ENCODE peak calls at places on chromosomes 2 and 18, in eight cellular contexts. One of them, this sample, is unnamed.

GRCh38 chr2:112805542-112805941 is 21.2 kb upstream of the IL1A start:
- ATAC-seq in right cardiac atrium: no peak
- ATAC-seq in stimulated activated naive CD8-positive, alpha-beta T cell treated with anti-CD3 and anti-CD28 coated beads, Interleukin-15, amount 100 ng/mL, for 72 hours: no peak
- ATAC-seq in activated CD4-positive, alpha-beta T cell treated with anti-CD3 and anti-CD28 coated beads for 36 hours: no peak
- ATAC-seq in SK-N-SH treated with all-trans-retinoic acid at 6 μM for 48 hours: no peak
- ATAC-seq in left ventricle myocardium superior: no peak
- ATAC-seq in heart right ventricle: no peak
- ATAC-seq in Right ventricle myocardium inferior: no peak
- ATAC-seq in this sample: no peak

GRCh38 chr18:67302043-67302442 is 214.5 kb downstream of the DSEL start:
- ATAC-seq in right cardiac atrium: no peak
- ATAC-seq in stimulated activated naive CD8-positive, alpha-beta T cell treated with anti-CD3 and anti-CD28 coated beads, Interleukin-15, amount 100 ng/mL, for 72 hours: peak; percentile 75
- ATAC-seq in activated CD4-positive, alpha-beta T cell treated with anti-CD3 and anti-CD28 coated beads for 36 hours: peak; percentile 66
- ATAC-seq in SK-N-SH treated with all-trans-retinoic acid at 6 μM for 48 hours: no peak
- ATAC-seq in left ventricle myocardium superior: no peak
- ATAC-seq in heart right ventricle: no peak
- ATAC-seq in Right ventricle myocardium inferior: no peak
- ATAC-seq in this sample: no peak

GRCh38 chr2:239814136-239814916 is 210.8 kb downstream of the NDUFA10 start:
- ATAC-seq in right cardiac atrium: peak; percentile 41
- ATAC-seq in stimulated activated naive CD8-positive, alpha-beta T cell treated with anti-CD3 and anti-CD28 coated beads, Interleukin-15, amount 100 ng/mL, for 72 hours: no peak
- ATAC-seq in activated CD4-positive, alpha-beta T cell treated with anti-CD3 and anti-CD28 coated beads for 36 hours: no peak
- ATAC-seq in SK-N-SH treated with all-trans-retinoic acid at 6 μM for 48 hours: no peak
- ATAC-seq in left ventricle myocardium superior: peak; percentile 56
- ATAC-seq in heart right ventricle: peak; percentile 39
- ATAC-seq in Right ventricle myocardium inferior: peak; percentile 40
- ATAC-seq in this sample: peak; percentile 71

GRCh38 chr2:69138247-69138754 is 125.3 kb downstream of the ANTXR1 start:
- ATAC-seq in right cardiac atrium: no peak
- ATAC-seq in stimulated activated naive CD8-positive, alpha-beta T cell treated with anti-CD3 and anti-CD28 coated beads, Interleukin-15, amount 100 ng/mL, for 72 hours: no peak
- ATAC-seq in activated CD4-positive, alpha-beta T cell treated with anti-CD3 and anti-CD28 coated beads for 36 hours: no peak
- ATAC-seq in SK-N-SH treated with all-trans-retinoic acid at 6 μM for 48 hours: peak; percentile 88
- ATAC-seq in left ventricle myocardium superior: no peak
- ATAC-seq in heart right ventricle: no peak
- ATAC-seq in Right ventricle myocardium inferior: no peak
- ATAC-seq in this sample: peak; percentile 66

GRCh38 chr2:240394549-240394948 is 40.9 kb upstream of the GPC1 start:
- ATAC-seq in right cardiac atrium: no peak
- ATAC-seq in stimulated activated naive CD8-positive, alpha-beta T cell treated with anti-CD3 and anti-CD28 coated beads, Interleukin-15, amount 100 ng/mL, for 72 hours: no peak
- ATAC-seq in activated CD4-positive, alpha-beta T cell treated with anti-CD3 and anti-CD28 coated beads for 36 hours: no peak
- ATAC-seq in SK-N-SH treated with all-trans-retinoic acid at 6 μM for 48 hours: no peak
- ATAC-seq in left ventricle myocardium superior: no peak
- ATAC-seq in heart right ventricle: no peak
- ATAC-seq in Right ventricle myocardium inferior: no peak
- ATAC-seq in this sample: no peak

GRCh38 chr2:58428553-58429284 is 187.6 kb upstream of the FANCL start:
- ATAC-seq in right cardiac atrium: peak; percentile 56
- ATAC-seq in stimulated activated naive CD8-positive, alpha-beta T cell treated with anti-CD3 and anti-CD28 coated beads, Interleukin-15, amount 100 ng/mL, for 72 hours: peak; percentile 64
- ATAC-seq in activated CD4-positive, alpha-beta T cell treated with anti-CD3 and anti-CD28 coated beads for 36 hours: no peak
- ATAC-seq in SK-N-SH treated with all-trans-retinoic acid at 6 μM for 48 hours: peak; percentile 51
- ATAC-seq in left ventricle myocardium superior: no peak
- ATAC-seq in heart right ventricle: no peak
- ATAC-seq in Right ventricle myocardium inferior: no peak
- ATAC-seq in this sample: no peak

GRCh38 chr2:216497808-216498366 is 757 bp upstream of the RPL37A start:
- ATAC-seq in right cardiac atrium: no peak
- ATAC-seq in stimulated activated naive CD8-positive, alpha-beta T cell treated with anti-CD3 and anti-CD28 coated beads, Interleukin-15, amount 100 ng/mL, for 72 hours: no peak
- ATAC-seq in activated CD4-positive, alpha-beta T cell treated with anti-CD3 and anti-CD28 coated beads for 36 hours: no peak
- ATAC-seq in SK-N-SH treated with all-trans-retinoic acid at 6 μM for 48 hours: peak; percentile 2
- ATAC-seq in left ventricle myocardium superior: peak; percentile 4
- ATAC-seq in heart right ventricle: peak; percentile 19
- ATAC-seq in Right ventricle myocardium inferior: no peak
- ATAC-seq in this sample: no peak

GRCh38 chr2:9844581-9844980 is 1.3 kb downstream of the TAF1B start:
- ATAC-seq in right cardiac atrium: no peak
- ATAC-seq in stimulated activated naive CD8-positive, alpha-beta T cell treated with anti-CD3 and anti-CD28 coated beads, Interleukin-15, amount 100 ng/mL, for 72 hours: no peak
- ATAC-seq in activated CD4-positive, alpha-beta T cell treated with anti-CD3 and anti-CD28 coated beads for 36 hours: peak; percentile 46
- ATAC-seq in SK-N-SH treated with all-trans-retinoic acid at 6 μM for 48 hours: peak; percentile 4
- ATAC-seq in left ventricle myocardium superior: no peak
- ATAC-seq in heart right ventricle: no peak
- ATAC-seq in Right ventricle myocardium inferior: no peak
- ATAC-seq in this sample: no peak

GRCh38 chr2:170937980-170938379 is 8.9 kb downstream of the GORASP2 start:
- ATAC-seq in right cardiac atrium: no peak
- ATAC-seq in stimulated activated naive CD8-positive, alpha-beta T cell treated with anti-CD3 and anti-CD28 coated beads, Interleukin-15, amount 100 ng/mL, for 72 hours: no peak
- ATAC-seq in activated CD4-positive, alpha-beta T cell treated with anti-CD3 and anti-CD28 coated beads for 36 hours: no peak
- ATAC-seq in SK-N-SH treated with all-trans-retinoic acid at 6 μM for 48 hours: no peak
- ATAC-seq in left ventricle myocardium superior: no peak
- ATAC-seq in heart right ventricle: no peak
- ATAC-seq in Right ventricle myocardium inferior: no peak
- ATAC-seq in this sample: no peak

GRCh38 chr2:109662889-109663288 is 48.7 kb downstream of the SOWAHC start:
- ATAC-seq in right cardiac atrium: no peak
- ATAC-seq in stimulated activated naive CD8-positive, alpha-beta T cell treated with anti-CD3 and anti-CD28 coated beads, Interleukin-15, amount 100 ng/mL, for 72 hours: no peak
- ATAC-seq in activated CD4-positive, alpha-beta T cell treated with anti-CD3 and anti-CD28 coated beads for 36 hours: no peak
- ATAC-seq in SK-N-SH treated with all-trans-retinoic acid at 6 μM for 48 hours: no peak
- ATAC-seq in left ventricle myocardium superior: no peak
- ATAC-seq in heart right ventricle: no peak
- ATAC-seq in Right ventricle myocardium inferior: no peak
- ATAC-seq in this sample: no peak

GRCh38 chr2:233989221-233989620 is 61.3 kb upstream of the SPP2 start:
- ATAC-seq in right cardiac atrium: no peak
- ATAC-seq in stimulated activated naive CD8-positive, alpha-beta T cell treated with anti-CD3 and anti-CD28 coated beads, Interleukin-15, amount 100 ng/mL, for 72 hours: no peak
- ATAC-seq in activated CD4-positive, alpha-beta T cell treated with anti-CD3 and anti-CD28 coated beads for 36 hours: no peak
- ATAC-seq in SK-N-SH treated with all-trans-retinoic acid at 6 μM for 48 hours: no peak
- ATAC-seq in left ventricle myocardium superior: no peak
- ATAC-seq in heart right ventricle: no peak
- ATAC-seq in Right ventricle myocardium inferior: no peak
- ATAC-seq in this sample: no peak

GRCh38 chr2:190904644-190905043 is 24.0 kb downstream of the GLS start:
- ATAC-seq in right cardiac atrium: no peak
- ATAC-seq in stimulated activated naive CD8-positive, alpha-beta T cell treated with anti-CD3 and anti-CD28 coated beads, Interleukin-15, amount 100 ng/mL, for 72 hours: no peak
- ATAC-seq in activated CD4-positive, alpha-beta T cell treated with anti-CD3 and anti-CD28 coated beads for 36 hours: no peak
- ATAC-seq in SK-N-SH treated with all-trans-retinoic acid at 6 μM for 48 hours: peak; percentile 37
- ATAC-seq in left ventricle myocardium superior: no peak
- ATAC-seq in heart right ventricle: no peak
- ATAC-seq in Right ventricle myocardium inferior: no peak
- ATAC-seq in this sample: no peak

GRCh38 chr2:237733677-237734300 is 64.8 kb upstream of the RBM44 start:
- ATAC-seq in right cardiac atrium: peak; percentile 23
- ATAC-seq in stimulated activated naive CD8-positive, alpha-beta T cell treated with anti-CD3 and anti-CD28 coated beads, Interleukin-15, amount 100 ng/mL, for 72 hours: no peak
- ATAC-seq in activated CD4-positive, alpha-beta T cell treated with anti-CD3 and anti-CD28 coated beads for 36 hours: no peak
- ATAC-seq in SK-N-SH treated with all-trans-retinoic acid at 6 μM for 48 hours: peak; percentile 9
- ATAC-seq in left ventricle myocardium superior: peak; percentile 29
- ATAC-seq in heart right ventricle: peak; percentile 56
- ATAC-seq in Right ventricle myocardium inferior: peak; percentile 28
- ATAC-seq in this sample: peak; percentile 16

GRCh38 chr2:213104089-213104902 is 47.1 kb downstream of the IKZF2 start:
- ATAC-seq in right cardiac atrium: peak; percentile 78
- ATAC-seq in stimulated activated naive CD8-positive, alpha-beta T cell treated with anti-CD3 and anti-CD28 coated beads, Interleukin-15, amount 100 ng/mL, for 72 hours: peak; percentile 62
- ATAC-seq in activated CD4-positive, alpha-beta T cell treated with anti-CD3 and anti-CD28 coated beads for 36 hours: peak; percentile 27
- ATAC-seq in SK-N-SH treated with all-trans-retinoic acid at 6 μM for 48 hours: peak; percentile 71
- ATAC-seq in left ventricle myocardium superior: peak; percentile 92
- ATAC-seq in heart right ventricle: peak; percentile 75
- ATAC-seq in Right ventricle myocardium inferior: peak; percentile 85
- ATAC-seq in this sample: no peak

GRCh38 chr18:8400825-8401224 is 208.4 kb upstream of the RAB12 start:
- ATAC-seq in right cardiac atrium: no peak
- ATAC-seq in stimulated activated naive CD8-positive, alpha-beta T cell treated with anti-CD3 and anti-CD28 coated beads, Interleukin-15, amount 100 ng/mL, for 72 hours: no peak
- ATAC-seq in activated CD4-positive, alpha-beta T cell treated with anti-CD3 and anti-CD28 coated beads for 36 hours: no peak
- ATAC-seq in SK-N-SH treated with all-trans-retinoic acid at 6 μM for 48 hours: no peak
- ATAC-seq in left ventricle myocardium superior: no peak
- ATAC-seq in heart right ventricle: no peak
- ATAC-seq in Right ventricle myocardium inferior: no peak
- ATAC-seq in this sample: no peak

GRCh38 chr2:109374548-109375130 is 239.1 kb downstream of the SEPTIN10 start:
- ATAC-seq in right cardiac atrium: no peak
- ATAC-seq in stimulated activated naive CD8-positive, alpha-beta T cell treated with anti-CD3 and anti-CD28 coated beads, Interleukin-15, amount 100 ng/mL, for 72 hours: peak; percentile 13
- ATAC-seq in activated CD4-positive, alpha-beta T cell treated with anti-CD3 and anti-CD28 coated beads for 36 hours: no peak
- ATAC-seq in SK-N-SH treated with all-trans-retinoic acid at 6 μM for 48 hours: no peak
- ATAC-seq in left ventricle myocardium superior: peak; percentile 22
- ATAC-seq in heart right ventricle: no peak
- ATAC-seq in Right ventricle myocardium inferior: no peak
- ATAC-seq in this sample: no peak

GRCh38 chr2:200319587-200320337 is 13.3 kb downstream of the SPATS2L start:
- ATAC-seq in right cardiac atrium: peak; percentile 53
- ATAC-seq in stimulated activated naive CD8-positive, alpha-beta T cell treated with anti-CD3 and anti-CD28 coated beads, Interleukin-15, amount 100 ng/mL, for 72 hours: no peak
- ATAC-seq in activated CD4-positive, alpha-beta T cell treated with anti-CD3 and anti-CD28 coated beads for 36 hours: no peak
- ATAC-seq in SK-N-SH treated with all-trans-retinoic acid at 6 μM for 48 hours: peak; percentile 83
- ATAC-seq in left ventricle myocardium superior: peak; percentile 68
- ATAC-seq in heart right ventricle: peak; percentile 70
- ATAC-seq in Right ventricle myocardium inferior: no peak
- ATAC-seq in this sample: no peak

GRCh38 chr2:73862987-73863386 is 29.8 kb upstream of the ACTG2 start:
- ATAC-seq in right cardiac atrium: no peak
- ATAC-seq in stimulated activated naive CD8-positive, alpha-beta T cell treated with anti-CD3 and anti-CD28 coated beads, Interleukin-15, amount 100 ng/mL, for 72 hours: no peak
- ATAC-seq in activated CD4-positive, alpha-beta T cell treated with anti-CD3 and anti-CD28 coated beads for 36 hours: no peak
- ATAC-seq in SK-N-SH treated with all-trans-retinoic acid at 6 μM for 48 hours: no peak
- ATAC-seq in left ventricle myocardium superior: no peak
- ATAC-seq in heart right ventricle: no peak
- ATAC-seq in Right ventricle myocardium inferior: no peak
- ATAC-seq in this sample: no peak

GRCh38 chr2:160180172-160180571 is 19.9 kb downstream of the ITGB6 start:
- ATAC-seq in right cardiac atrium: no peak
- ATAC-seq in stimulated activated naive CD8-positive, alpha-beta T cell treated with anti-CD3 and anti-CD28 coated beads, Interleukin-15, amount 100 ng/mL, for 72 hours: no peak
- ATAC-seq in activated CD4-positive, alpha-beta T cell treated with anti-CD3 and anti-CD28 coated beads for 36 hours: no peak
- ATAC-seq in SK-N-SH treated with all-trans-retinoic acid at 6 μM for 48 hours: no peak
- ATAC-seq in left ventricle myocardium superior: no peak
- ATAC-seq in heart right ventricle: no peak
- ATAC-seq in Right ventricle myocardium inferior: no peak
- ATAC-seq in this sample: no peak